ENCODE peak calls at places on chromosomes 16 and 17, in ten cellular contexts. K is GM23338; J is cardiac muscle cell; B is EL; O is A172; V is M059J; I is Caco-2; H is effector memory CD8-positive, alpha-beta T cell; P is naive thymus-derived CD4-positive, alpha-beta T cell; G is activated naive CD8-positive, alpha-beta T cell treated with anti-CD3 and anti-CD28 coated beads, Interleukin-2, amount 50 U/mL, for 16 hours. L is an unnamed sample.

GRCh38 chr17:17868637-17869522 is 32.1 kb upstream of the SREBF1 start:
- DNase-seq in K (peak), J (peak), B (no peak), O (no peak), V (no peak), I (no peak), H (no peak), P (no peak), G (no peak), L (no peak)

GRCh38 chr16:67641779-67642708 is 2.9 kb upstream of the CARMIL2 start:
- DNase-seq in K (no peak), J (peak), B (no peak), O (no peak), V (peak), I (no peak), H (no peak), P (no peak), G (no peak), L (no peak)

GRCh38 chr17:40499551-40500189 is 1.8 kb downstream of the TNS4 start:
- DNase-seq in K (peak), J (peak), B (peak), O (peak), V (peak), I (peak), H (no peak), P (no peak), G (no peak), L (peak)

GRCh38 chr17:1908699-1909309 is 79.0 kb downstream of the RPA1 start:
- DNase-seq in K (peak), J (peak), B (peak), O (peak), V (peak), I (peak), H (no peak), P (peak), G (no peak), L (peak)

GRCh38 chr17:8791910-8792270 is 7.3 kb downstream of the MFSD6L start:
- DNase-seq in K (no peak), J (peak), B (peak), O (peak), V (peak), I (no peak), H (no peak), P (no peak), G (no peak), L (peak)

GRCh38 chr16:84144301-84144858 is 597 bp downstream of the HSDL1 start:
- DNase-seq in K (peak), J (peak), B (peak), O (no peak), V (peak), I (no peak), H (peak), P (peak), G (no peak), L (no peak)

GRCh38 chr17:11880714-11881113 is 116.6 kb downstream of the ZNF18 start:
- DNase-seq in K (no peak), J (peak), B (no peak), O (peak), V (peak), I (peak), H (no peak), P (no peak), G (no peak), L (peak)

GRCh38 chr16:72072514-72073342 is 9.7 kb downstream of the HPR start:
- DNase-seq in K (peak), J (peak), B (no peak), O (no peak), V (no peak), I (peak), H (no peak), P (no peak), G (no peak), L (no peak)

GRCh38 chr16:56279132-56279531 is 87.8 kb downstream of the GNAO1 start:
- DNase-seq in K (no peak), J (no peak), B (no peak), O (no peak), V (no peak), I (peak), H (peak), P (peak), G (peak), L (no peak)

GRCh38 chr17:47240806-47241205 is 12.8 kb upstream of the ITGB3 start:
- DNase-seq in K (no peak), J (no peak), B (no peak), O (no peak), V (no peak), I (no peak), H (no peak), P (no peak), G (no peak), L (no peak)

GRCh38 chr16:74691093-74691855 is 9.4 kb downstream of the MLKL start:
- DNase-seq in K (no peak), J (peak), B (peak), O (no peak), V (no peak), I (no peak), H (no peak), P (no peak), G (no peak), L (peak)

GRCh38 chr16:78980825-78981224 is 619.7 kb downstream of the MAF start:
- DNase-seq in K (no peak), J (no peak), B (no peak), O (no peak), V (no peak), I (no peak), H (no peak), P (no peak), G (no peak), L (no peak)

GRCh38 chr17:39196191-39196819 is 1.2 kb downstream of the CACNB1 start:
- DNase-seq in K (no peak), J (no peak), B (peak), O (peak), V (no peak), I (no peak), H (no peak), P (no peak), G (no peak), L (no peak)

GRCh38 chr16:81265658-81266451 is 27.4 kb downstream of the BCO1 start:
- DNase-seq in K (no peak), J (peak), B (no peak), O (no peak), V (peak), I (no peak), H (no peak), P (no peak), G (no peak), L (no peak)

GRCh38 chr17:76982408-76983074 is 114.3 kb downstream of the MGAT5B start:
- DNase-seq in K (no peak), J (no peak), B (no peak), O (no peak), V (no peak), I (no peak), H (no peak), P (no peak), G (no peak), L (no peak)

GRCh38 chr17:16877102-16877501 is 94.8 kb downstream of the TNFRSF13B start:
- DNase-seq in K (no peak), J (no peak), B (peak), O (peak), V (peak), I (no peak), H (no peak), P (no peak), G (no peak), L (no peak)

GRCh38 chr17:28572294-28573099 is 1.2 kb upstream of the PIGS start:
- DNase-seq in K (no peak), J (no peak), B (no peak), O (no peak), V (no peak), I (no peak), H (no peak), P (no peak), G (no peak), L (no peak)

L was measured in renal cortical epithelial cell.